ENCODE peak calls at places on chromosomes 3 and 15, in nine cellular contexts. P is cardiac muscle cell; I is lung; K is CD4-positive, CD25-positive, alpha-beta regulatory T cell; A is endodermal cell; U is right atrium auricular region; Q is CD8-positive, alpha-beta T cell; Z is ovary; N is kidney. J is an unnamed sample. For H3K4me1 and H3K36me3, the result is how much of the 10 kb centered on the place peaks cover.

GRCh38 chr3:134333522-134334181 is 40.6 kb downstream of the AMOTL2 start:
- DNase-seq in P (peak), I (no peak), K (no peak), A (peak), U (no peak), Q (no peak), Z (no peak), N (no peak), J (no peak)

GRCh38 chr3:12135029-12135634 is 23.6 kb downstream of the TIMP4 start:
- DNase-seq in P (peak), I (peak), K (peak), A (peak), U (peak), Q (peak), Z (peak), N (peak), J (peak)

GRCh38 chr3:169865176-169865800 is 4.4 kb downstream of the LRRC31 start:
- DNase-seq in P (no peak), I (no peak), K (no peak), A (peak), U (no peak), Q (peak), Z (no peak), N (no peak), J (no peak)

GRCh38 chr15:62598217-62598616 is 433.1 kb upstream of the C2CD4B start:
- DNase-seq in P (no peak), I (no peak), K (no peak), A (no peak), U (no peak), Q (no peak), Z (no peak), N (no peak), J (no peak)

GRCh38 chr3:186965141-186965879 is 35.0 kb downstream of the ST6GAL1 start:
- DNase-seq in P (no peak), I (no peak), K (no peak), A (peak), U (no peak), Q (no peak), Z (no peak), N (no peak), J (no peak)

GRCh38 chr3:140288575-140288974 is 353.6 kb downstream of the CLSTN2 start:
- DNase-seq in P (no peak), I (no peak), K (no peak), A (no peak), U (no peak), Q (no peak), Z (no peak), N (no peak), J (no peak)

GRCh38 chr3:149291178-149291577 is 42.3 kb downstream of the TM4SF18 start:
- DNase-seq in P (no peak), I (no peak), K (no peak), A (no peak), U (no peak), Q (no peak), Z (no peak), N (no peak), J (no peak)

GRCh38 chr3:115659253-115659652 is 35.9 kb downstream of the GAP43 start:
- DNase-seq in P (no peak), I (no peak), K (no peak), A (no peak), U (no peak), Q (no peak), Z (no peak), N (no peak), J (no peak)

GRCh38 chr3:194344012-194344411 is 7.1 kb downstream of the CPN2 start:
- DNase-seq in P (peak), I (peak), K (peak), A (peak), U (peak), Q (peak), Z (peak), N (peak), J (peak)

GRCh38 chr3:46705022-46705530 is 3.9 kb downstream of the TMIE start:
- DNase-seq in P (peak), I (peak), K (peak), A (peak), U (peak), Q (peak), Z (peak), N (peak), J (peak)

GRCh38 chr15:32706704-32707103 is 11.1 kb upstream of the GREM1 start:
- DNase-seq in P (no peak), I (no peak), K (no peak), A (no peak), U (no peak), Q (no peak), Z (no peak), N (no peak), J (no peak)

GRCh38 chr3:153756816-153757215 is 364.4 kb upstream of the ARHGEF26 start:
- DNase-seq in P (no peak), I (no peak), K (no peak), A (no peak), U (no peak), Q (no peak), Z (no peak), N (no peak), J (no peak)

GRCh38 chr3:17491601-17492000 is 250.8 kb downstream of the TBC1D5 start:
- DNase-seq in P (no peak), I (no peak), K (no peak), A (no peak), U (no peak), Q (no peak), Z (no peak), N (no peak), J (no peak)

GRCh38 chr15:68112711-68113110 is 58.6 kb downstream of the PIAS1 start:
- DNase-seq in P (no peak), I (no peak), K (no peak), A (no peak), U (no peak), Q (no peak), Z (no peak), N (no peak), J (no peak)

GRCh38 chr3:171175840-171176239 is 149.3 kb upstream of the SLC2A2 start:
- DNase-seq in P (no peak), I (no peak), K (no peak), A (no peak), U (no peak), Q (no peak), Z (no peak), N (no peak), J (no peak)

GRCh38 chr3:12978682-12979081 is 94.5 kb downstream of the IQSEC1 start:
- DNase-seq in P (no peak), I (no peak), K (no peak), A (peak), U (no peak), Q (no peak), Z (no peak), N (no peak), J (no peak)

GRCh38 chr3:173440431-173440990 is 43.0 kb downstream of the NLGN1 start:
- DNase-seq in P (no peak), I (no peak), K (no peak), A (no peak), U (no peak), Q (no peak), Z (no peak), N (no peak), J (no peak)

GRCh38 chr3:59759298-59760169 is 709.7 kb upstream of the CFAP20DC start:
- DNase-seq in P (no peak), I (no peak), K (no peak), A (no peak), U (no peak), Q (no peak), Z (no peak), N (no peak), J (no peak)

GRCh38 chr15:28974142-28974541 is 88.4 kb downstream of the APBA2 start:
- DNase-seq in P (no peak), I (no peak), K (no peak), A (peak), U (no peak), Q (peak), Z (no peak), N (no peak), J (no peak)

GRCh38 chr3:139187154-139187553 is 142.5 kb upstream of the PRR23C start:
- DNase-seq in P (peak), I (no peak), K (no peak), A (no peak), U (no peak), Q (no peak), Z (no peak), N (no peak), J (no peak)

GRCh38 chr15:71518661-71519060 is 291.7 kb upstream of the NR2E3 start:
- DNase-seq in P (no peak), I (no peak), K (no peak), A (no peak), U (no peak), Q (no peak), Z (no peak), N (no peak), J (no peak)

GRCh38 chr3:129428382-129429079 is at the start of gene EFCAB12:
- DNase-seq in P (peak), I (peak), K (peak), A (peak), U (peak), Q (peak), Z (peak), N (peak), J (peak)

GRCh38 chr3:195892355-195893120 is 15.8 kb downstream of the TNK2 start:
- DNase-seq in P (peak), I (no peak), K (no peak), A (peak), U (peak), Q (no peak), Z (peak), N (peak), J (no peak)

GRCh38 chr15:64703632-64703959 is 71.8 kb downstream of the RBPMS2 start:
- DNase-seq in P (no peak), I (no peak), K (no peak), A (no peak), U (no peak), Q (no peak), Z (no peak), N (no peak), J (no peak)

GRCh38 chr15:64701051-64701450 is 74.3 kb downstream of the RBPMS2 start:
- DNase-seq in P (no peak), I (no peak), K (no peak), A (no peak), U (no peak), Q (no peak), Z (no peak), N (no peak), J (no peak)

GRCh38 chr15:64701482-64701881 is 73.9 kb downstream of the RBPMS2 start:
- DNase-seq in P (no peak), I (no peak), K (no peak), A (no peak), U (no peak), Q (no peak), Z (no peak), N (no peak), J (no peak)

GRCh38 chr15:64705006-64705405 is 70.4 kb downstream of the RBPMS2 start:
- DNase-seq in P (no peak), I (no peak), K (no peak), A (no peak), U (no peak), Q (no peak), Z (no peak), N (no peak), J (no peak)

DNA sequence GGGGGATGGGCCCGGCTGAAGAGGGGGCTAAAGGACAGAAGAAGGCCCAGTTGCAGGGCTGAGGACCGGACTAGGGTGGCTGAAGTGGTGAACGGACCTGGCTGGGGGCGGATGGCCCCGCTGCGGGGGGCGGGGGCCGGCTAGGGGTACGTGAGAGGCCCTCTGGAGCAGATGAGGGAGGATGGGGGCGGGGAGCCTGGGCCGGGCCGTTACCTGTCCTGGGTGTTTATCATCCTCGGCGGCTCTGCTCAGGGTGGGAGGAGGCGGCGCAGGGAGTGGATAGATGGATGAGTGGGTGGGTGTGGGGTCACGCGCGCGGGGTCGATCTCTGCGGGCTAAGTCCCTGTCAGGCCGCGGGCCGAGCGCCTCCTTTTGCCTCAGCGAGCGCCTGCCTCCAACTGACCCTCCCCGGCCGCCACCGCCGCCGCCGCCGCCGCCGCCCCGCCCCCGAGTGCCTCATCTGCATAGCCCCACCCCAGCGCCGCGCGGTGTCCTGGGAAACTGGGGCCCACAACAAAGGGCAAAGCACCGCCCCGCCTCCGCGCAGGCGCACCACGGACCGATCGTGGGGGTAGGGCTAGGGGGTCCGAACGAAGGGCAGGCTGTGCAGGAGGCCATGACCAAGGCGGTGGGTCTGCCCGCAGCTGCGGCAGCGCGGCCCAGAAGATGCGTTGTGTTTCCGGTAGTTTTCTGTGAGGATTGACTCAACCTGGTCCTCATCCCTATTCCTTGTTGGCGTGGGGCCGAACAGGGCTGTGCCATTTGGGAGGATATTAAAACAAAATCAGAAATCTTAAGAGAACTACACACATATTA is 72.4 kb downstream of the RBPMS2 start:
- DNase-seq in P (peak), I (peak), K (peak), A (peak), U (peak), Q (peak), Z (peak), N (peak), J (peak)
- H3K4me1 ChIP-seq in P (under half), I (under half), K (under half), A (under half), U (half or more), Q (under half), Z (under half), N (under half), J (under half)

GRCh38 chr3:119223511-119223910 is 17.2 kb downstream of the B4GALT4 start:
- DNase-seq in P (no peak), I (no peak), K (no peak), A (no peak), U (no peak), Q (no peak), Z (no peak), N (no peak), J (no peak)

GRCh38 chr3:119222400-119222799 is 18.3 kb downstream of the B4GALT4 start:
- DNase-seq in P (no peak), I (no peak), K (no peak), A (no peak), U (no peak), Q (no peak), Z (no peak), N (no peak), J (no peak)

GRCh38 chr3:119220198-119220597 is 20.5 kb downstream of the B4GALT4 start:
- DNase-seq in P (no peak), I (no peak), K (no peak), A (no peak), U (no peak), Q (no peak), Z (no peak), N (no peak), J (no peak)

GRCh38 chr3:119220970-119221667 is 19.6 kb downstream of the B4GALT4 start:
- DNase-seq in P (no peak), I (no peak), K (no peak), A (no peak), U (no peak), Q (no peak), Z (no peak), N (no peak), J (no peak)

DNA sequence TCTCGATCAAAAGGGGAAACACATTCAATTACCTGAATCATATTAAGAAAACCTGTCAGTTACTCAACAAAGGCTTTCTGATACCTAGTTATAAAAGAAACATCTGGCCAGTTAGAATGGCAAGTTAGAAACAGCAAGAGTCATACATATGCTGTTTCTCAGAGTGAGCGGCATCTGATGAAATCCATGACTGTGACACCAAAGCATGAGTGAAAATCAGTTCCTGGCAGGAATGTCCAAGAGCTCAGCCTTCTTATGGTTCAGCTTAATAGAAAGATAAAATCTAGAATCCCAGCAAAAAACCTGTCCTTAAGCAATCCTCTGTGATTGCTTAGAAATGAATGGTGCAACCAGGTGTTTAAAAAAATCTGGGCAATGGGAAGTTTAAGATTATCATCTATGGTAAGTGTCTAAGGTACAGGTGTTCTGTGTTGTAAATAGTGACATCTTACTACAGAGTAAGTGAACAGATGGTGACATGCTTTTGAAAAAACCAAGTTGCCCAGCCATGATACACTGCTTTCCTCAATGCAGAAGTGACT is 18.8 kb downstream of the B4GALT4 start:
- DNase-seq in P (no peak), I (no peak), K (no peak), A (no peak), U (no peak), Q (no peak), Z (no peak), N (no peak), J (no peak)
- H3K36me3 ChIP-seq in P (half or more), I (under half), K (under half), A (half or more), U (half or more), Q (under half), Z (under half), N (under half), J (under half)

DNA sequence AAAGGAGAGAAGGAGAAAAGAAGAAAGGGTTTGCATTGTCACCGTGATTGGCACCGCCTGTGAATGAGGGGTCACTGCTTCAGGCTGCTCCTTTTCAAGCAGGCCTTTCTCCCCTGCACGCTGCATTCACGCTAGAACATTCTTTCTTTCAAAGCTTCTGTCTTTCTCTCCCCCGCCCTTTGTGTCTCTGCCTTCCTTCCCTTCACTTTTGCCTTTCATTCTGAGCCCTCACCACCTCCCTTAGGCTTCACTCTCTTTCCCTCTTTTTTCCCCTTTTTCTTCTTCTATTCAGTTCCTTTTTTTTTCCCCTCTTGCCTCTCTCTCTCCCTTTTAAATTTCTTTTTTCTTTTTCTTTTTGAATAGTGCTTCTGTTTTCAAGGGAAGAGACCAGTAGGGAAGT is 42.5 kb downstream of the ZNF710 start:
- DNase-seq in P (no peak), I (no peak), K (no peak), A (no peak), U (no peak), Q (no peak), Z (no peak), N (no peak), J (no peak)
- H3K27ac ChIP-seq in P (no peak), I (no peak), K (no peak), A (peak), U (no peak), Q (no peak), Z (no peak), N (no peak), J (no peak)

GRCh38 chr3:123431007-123431657 is 17.8 kb downstream of the ADCY5 start:
- DNase-seq in P (no peak), I (no peak), K (no peak), A (no peak), U (no peak), Q (no peak), Z (no peak), N (no peak), J (no peak)

GRCh38 chr3:123432832-123433523 is 15.9 kb downstream of the ADCY5 start:
- DNase-seq in P (no peak), I (no peak), K (no peak), A (no peak), U (no peak), Q (no peak), Z (no peak), N (no peak), J (no peak)

GRCh38 chr3:123429362-123430125 is 19.3 kb downstream of the ADCY5 start:
- DNase-seq in P (no peak), I (no peak), K (no peak), A (no peak), U (no peak), Q (no peak), Z (no peak), N (no peak), J (no peak)

GRCh38 chr3:123430266-123430665 is 18.6 kb downstream of the ADCY5 start:
- DNase-seq in P (no peak), I (no peak), K (no peak), A (no peak), U (no peak), Q (no peak), Z (no peak), N (no peak), J (no peak)

DNA sequence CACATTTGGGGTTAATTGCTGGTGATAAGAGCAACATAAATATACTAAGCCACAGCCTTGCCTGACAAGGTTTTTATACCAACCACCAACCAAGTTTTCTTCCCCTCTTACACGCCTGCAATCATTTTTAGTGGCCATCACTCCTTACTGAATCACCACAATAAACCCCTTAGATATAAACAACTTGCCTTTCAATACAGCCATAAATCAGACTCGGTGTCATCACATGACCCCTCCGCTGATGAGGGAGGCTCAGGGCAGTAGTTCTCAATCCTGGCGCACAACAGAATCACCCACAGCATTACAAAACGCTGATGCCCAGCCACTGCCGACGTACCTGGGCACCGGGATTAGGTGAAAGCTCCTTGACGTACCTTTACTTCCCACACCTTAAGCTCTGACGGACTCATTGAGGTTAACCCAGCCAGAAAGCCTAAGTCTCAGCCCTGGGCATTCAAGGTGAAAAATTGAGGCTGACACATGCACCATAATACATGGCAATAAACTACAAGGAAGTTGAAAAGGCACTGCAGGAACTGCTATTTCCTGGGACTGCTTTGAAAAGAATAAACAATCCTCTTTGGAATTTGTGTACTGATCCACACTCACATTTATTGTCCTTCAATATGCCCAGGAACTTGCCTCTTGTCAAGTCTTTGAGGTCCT is 17.1 kb downstream of the ADCY5 start:
- DNase-seq in P (no peak), I (no peak), K (no peak), A (no peak), U (no peak), Q (no peak), Z (no peak), N (no peak), J (no peak)
- H3K4me1 ChIP-seq in P (under half), I (under half), K (under half), A (under half), U (half or more), Q (under half), Z (under half), N (under half), J (under half)

GRCh38 chr3:37293646-37294045 is 119.3 kb upstream of the LRRFIP2 start:
- DNase-seq in P (no peak), I (no peak), K (no peak), A (no peak), U (no peak), Q (no peak), Z (no peak), N (no peak), J (no peak)
- H3K36me3 ChIP-seq in P (half or more), I (under half), K (half or more), A (half or more), U (half or more), Q (under half), Z (under half), N (under half), J (under half)

GRCh38 chr15:92796163-92796611 is 103.9 kb upstream of the CHD2 start:
- DNase-seq in P (no peak), I (no peak), K (no peak), A (no peak), U (no peak), Q (no peak), Z (no peak), N (no peak), J (no peak)
- H3K27ac ChIP-seq in P (no peak), I (no peak), K (no peak), A (no peak), U (no peak), Q (no peak), Z (no peak), N (no peak), J (no peak)

J was measured in effector memory CD4-positive, alpha-beta T cell.